ENCODE peak calls at places on chromosome 19, in seven cellular contexts. B is GM19239; L is HS-5; V is fibroblast of the aortic adventitia; T is T-helper 17 cell; E is stimulated activated CD8-positive, alpha-beta memory T cell treated with anti-CD3 and anti-CD28 coated beads, Interleukin-4, amount 100 ng/mL, for 4 hours; D is neural crest cell. M is an unnamed sample.

GRCh38 chr19:8611890-8612806 is 1.6 kb upstream of the ADAMTS10 start:
- DNase-seq in B (no peak), T (no peak), V (peak), E (no peak), D (no peak), L (no peak), M (no peak)

GRCh38 chr19:17346109-17346671 is 8.8 kb downstream of the GTPBP3 start:
- DNase-seq in V (peak), L (no peak), B (peak), D (peak), E (peak), T (peak), M (peak)

GRCh38 chr19:8697671-8698432 is 743 bp downstream of the ACTL9 start:
- DNase-seq in E (no peak), D (peak), L (no peak), V (no peak), T (no peak), B (no peak), M (no peak)

GRCh38 chr19:35462476-35462953 is 14.5 kb downstream of the FFAR2 start:
- DNase-seq in V (no peak), D (no peak), T (peak), E (peak), B (peak), L (no peak), M (peak)

GRCh38 chr19:38901683-38902082 is 1.9 kb downstream of the NFKBIB start:
- DNase-seq in E (no peak), V (no peak), L (no peak), D (no peak), B (no peak), T (no peak), M (no peak)

GRCh38 chr19:44552324-44552723 is 22.8 kb upstream of the CEACAM20 start:
- DNase-seq in L (no peak), B (no peak), E (no peak), T (no peak), V (peak), D (peak), M (peak)

GRCh38 chr19:17915940-17916593 is 16.7 kb upstream of the CCDC124 start:
- DNase-seq in T (no peak), L (no peak), V (no peak), B (no peak), D (no peak), E (no peak), M (no peak)

GRCh38 chr19:16836115-16836905 is 7.1 kb downstream of the SIN3B start:
- DNase-seq in E (no peak), L (no peak), D (no peak), V (peak), B (no peak), T (no peak), M (peak)

GRCh38 chr19:33375760-33376159 is 2.3 kb downstream of the CEBPG start:
- DNase-seq in T (no peak), E (no peak), L (no peak), B (no peak), V (peak), D (no peak), M (no peak)

M was measured in germinal center.